ENCODE peak calls at places on chromosomes 13 and 19, in seven cellular contexts. B is cardiac fibroblast, H is nephron progenitor cell, G is Peyer's patch, R is bronchial epithelial cell, O is AG10803, M is glutamatergic neuron. N is an unnamed sample.
A peak's percentile ranks its signal among the peaks of the same experiment; 100 is the strongest.

GRCh38 chr19:55440411-55441105 is 2.5 kb downstream of the SHISA7 start:
- DNase-seq in B (no peak), H (peak; percentile 75), G (no peak), R (no peak), O (no peak), M (peak; percentile 69), N (no peak)

GRCh38 chr19:42471554-42472249 is 29.0 kb upstream of the CXCL17 start:
- DNase-seq in B (peak; percentile 38), H (no peak), G (no peak), R (peak; percentile 52), O (no peak), M (no peak), N (peak; percentile 20)

GRCh38 chr13:30186644-30187431 is 120.5 kb downstream of the KATNAL1 start:
- DNase-seq in B (no peak), H (no peak), G (no peak), R (no peak), O (no peak), M (no peak), N (no peak)

GRCh38 chr13:33261426-33262068 is 24.0 kb downstream of the STARD13 start:
- DNase-seq in B (no peak), H (no peak), G (no peak), R (no peak), O (no peak), M (no peak), N (no peak)

GRCh38 chr13:30859326-30859725 is 46.7 kb upstream of the MEDAG start:
- DNase-seq in B (no peak), H (no peak), G (no peak), R (peak; percentile 28), O (no peak), M (no peak), N (no peak)

GRCh38 chr13:20582026-20582425 is 15.1 kb downstream of the IFT88 start:
- DNase-seq in B (no peak), H (no peak), G (no peak), R (no peak), O (no peak), M (no peak), N (no peak)

GRCh38 chr19:29934257-29934656 is 7.8 kb upstream of the URI1 start:
- DNase-seq in B (no peak), H (no peak), G (no peak), R (no peak), O (no peak), M (no peak), N (no peak)

GRCh38 chr13:110648848-110649421 is 33.6 kb downstream of the NAXD start:
- DNase-seq in B (no peak), H (no peak), G (no peak), R (no peak), O (no peak), M (no peak), N (no peak)

GRCh38 chr19:3279306-3279705 is 54.8 kb downstream of the CELF5 start:
- DNase-seq in B (no peak), H (no peak), G (no peak), R (no peak), O (no peak), M (no peak), N (no peak)

GRCh38 chr19:17765069-17765618 is 13.9 kb downstream of the FCHO1 start:
- DNase-seq in B (no peak), H (no peak), G (peak; percentile 44), R (peak; percentile 71), O (no peak), M (no peak), N (no peak)

GRCh38 chr19:53196777-53197396 is 3.7 kb upstream of the ZNF665 start:
- DNase-seq in B (peak; percentile 93), H (peak; percentile 100), G (peak; percentile 99), R (peak; percentile 69), O (peak; percentile 88), M (peak; percentile 95), N (peak; percentile 35)

GRCh38 chr19:16417660-16418596 is 53.8 kb downstream of the EPS15L1 start:
- DNase-seq in B (peak; percentile 56), H (peak; percentile 75), G (peak; percentile 83), R (peak; percentile 51), O (peak; percentile 35), M (peak; percentile 79), N (peak; percentile 13)

GRCh38 chr19:18863843-18864362 is 32.1 kb downstream of the CERS1 start:
- DNase-seq in B (no peak), H (no peak), G (no peak), R (no peak), O (no peak), M (no peak), N (no peak)

GRCh38 chr19:46739290-46739771 is 6.5 kb upstream of the FKRP start:
- DNase-seq in B (no peak), H (no peak), G (no peak), R (no peak), O (no peak), M (no peak), N (no peak)

GRCh38 chr13:106104281-106104901 is 431.1 kb downstream of the EFNB2 start:
- DNase-seq in B (peak; percentile 95), H (no peak), G (no peak), R (peak; percentile 90), O (peak; percentile 87), M (no peak), N (peak; percentile 89)

DNA sequence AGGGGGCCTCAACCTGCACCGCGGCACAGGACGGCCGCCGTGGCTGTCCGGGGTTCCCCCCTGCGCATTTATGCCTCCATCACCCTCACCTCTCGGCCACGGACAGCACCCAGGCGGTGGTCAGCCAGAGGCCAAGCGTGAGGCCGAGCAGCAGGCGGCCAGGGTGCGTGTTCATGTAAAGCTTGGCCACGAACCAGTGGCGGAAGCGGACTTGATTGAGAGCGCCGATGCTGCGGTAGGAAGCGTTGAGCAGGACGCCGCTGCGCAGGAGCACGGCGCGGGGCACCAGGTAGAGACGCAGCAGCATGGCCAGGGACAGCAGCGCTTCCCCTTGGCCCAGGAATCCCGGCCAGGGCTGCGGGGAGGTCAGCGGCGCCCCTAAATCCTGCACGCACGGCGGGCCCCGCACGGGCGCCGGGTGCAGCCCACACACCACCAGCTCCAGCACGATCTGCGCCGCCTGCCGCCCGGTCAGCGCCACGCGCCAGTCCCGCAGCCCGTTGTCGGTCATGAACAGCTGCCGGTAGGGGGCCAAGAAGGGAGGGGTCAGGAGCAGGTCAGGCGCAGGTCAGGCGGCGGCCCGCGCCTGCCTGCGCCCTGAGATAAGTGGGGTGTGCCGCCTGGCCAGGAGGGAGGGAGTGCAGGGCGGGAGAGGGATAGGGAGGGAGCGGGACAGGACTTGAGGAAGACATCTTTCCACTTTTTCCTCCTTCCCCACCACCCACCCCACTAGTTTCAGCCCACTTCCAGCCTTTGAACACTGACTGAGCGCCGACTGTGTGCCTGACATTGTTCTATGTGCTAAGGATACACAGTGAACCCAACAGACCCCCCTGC is 6.5 kb downstream of the KCNN4 start:
- DNase-seq in B (peak; percentile 71), H (peak; percentile 86), G (no peak), R (peak; percentile 39), O (peak; percentile 66), M (peak; percentile 87), N (peak; percentile 61)
- TF ChIP-seq CTCF in B (peak; percentile 76), H (peak; percentile 57), G (peak; percentile 69), R (peak; percentile 94), O (peak; percentile 62), M (peak; percentile 76), N (peak; percentile 88)

GRCh38 chr19:49213791-49214190 is 56.2 kb downstream of the TRPM4 start:
- DNase-seq in B (no peak), H (no peak), G (no peak), R (no peak), O (no peak), M (peak; percentile 22), N (no peak)
- TF ChIP-seq CTCF in B (peak; percentile 22), H (no peak), G (peak; percentile 8), R (no peak), O (no peak), M (no peak), N (peak; percentile 39)

DNA sequence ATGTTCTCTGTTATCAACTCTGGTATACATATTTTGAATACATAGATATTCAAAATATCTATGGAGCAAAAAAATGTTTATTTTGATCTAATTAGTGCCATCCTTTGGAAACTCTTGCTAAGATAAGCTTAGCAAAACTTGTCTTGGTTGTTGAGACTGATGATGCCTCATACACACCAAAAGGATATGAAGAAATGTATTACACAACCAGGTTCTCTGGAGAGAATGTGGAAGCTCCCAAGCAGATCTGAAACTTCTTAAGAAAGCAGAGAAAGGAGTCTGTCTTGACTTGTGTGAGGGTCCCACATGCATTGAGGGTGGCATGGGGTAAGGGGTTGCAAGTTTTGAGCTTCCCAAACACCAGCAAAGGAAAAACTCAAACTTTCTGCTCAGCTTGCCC is 1887.2 kb downstream of the PCDH9 start:
- DNase-seq in B (no peak), H (no peak), G (no peak), R (no peak), O (no peak), M (no peak), N (no peak)
- TF ChIP-seq CTCF in B (no peak), H (no peak), G (no peak), R (no peak), O (no peak), M (no peak), N (no peak)

DNA sequence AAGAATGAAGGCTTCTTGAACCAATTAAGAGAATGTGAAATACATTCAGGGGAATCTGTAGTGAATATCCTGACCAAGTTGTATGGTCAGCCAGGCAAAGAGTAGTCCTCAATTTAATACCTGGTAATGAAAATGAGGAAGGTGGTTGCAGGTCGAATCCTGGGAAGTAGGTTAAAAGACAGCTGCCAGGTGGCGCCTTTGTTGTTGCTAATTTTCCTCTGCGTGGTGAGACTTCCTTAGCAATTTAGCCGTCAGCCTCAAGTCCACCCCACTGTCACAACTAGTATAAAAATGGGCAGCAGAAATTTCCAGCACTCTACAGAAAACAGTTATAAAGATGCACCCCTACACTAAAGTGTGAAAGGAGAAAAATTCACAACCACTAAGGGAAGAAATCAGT is 235.7 kb downstream of the NHLRC3 start:
- DNase-seq in B (peak; percentile 14), H (no peak), G (no peak), R (peak; percentile 43), O (peak; percentile 11), M (no peak), N (no peak)
- TF ChIP-seq CTCF in B (no peak), H (no peak), G (peak; percentile 28), R (peak; percentile 48), O (peak; percentile 22), M (no peak), N (peak; percentile 13)

GRCh38 chr19:34788074-34788473 is 15.1 kb upstream of the ZNF599 start:
- DNase-seq in B (no peak), H (no peak), G (no peak), R (no peak), O (no peak), M (no peak), N (no peak)
- TF ChIP-seq CTCF in B (no peak), H (no peak), G (no peak), R (no peak), O (no peak), M (no peak), N (no peak)

DNA sequence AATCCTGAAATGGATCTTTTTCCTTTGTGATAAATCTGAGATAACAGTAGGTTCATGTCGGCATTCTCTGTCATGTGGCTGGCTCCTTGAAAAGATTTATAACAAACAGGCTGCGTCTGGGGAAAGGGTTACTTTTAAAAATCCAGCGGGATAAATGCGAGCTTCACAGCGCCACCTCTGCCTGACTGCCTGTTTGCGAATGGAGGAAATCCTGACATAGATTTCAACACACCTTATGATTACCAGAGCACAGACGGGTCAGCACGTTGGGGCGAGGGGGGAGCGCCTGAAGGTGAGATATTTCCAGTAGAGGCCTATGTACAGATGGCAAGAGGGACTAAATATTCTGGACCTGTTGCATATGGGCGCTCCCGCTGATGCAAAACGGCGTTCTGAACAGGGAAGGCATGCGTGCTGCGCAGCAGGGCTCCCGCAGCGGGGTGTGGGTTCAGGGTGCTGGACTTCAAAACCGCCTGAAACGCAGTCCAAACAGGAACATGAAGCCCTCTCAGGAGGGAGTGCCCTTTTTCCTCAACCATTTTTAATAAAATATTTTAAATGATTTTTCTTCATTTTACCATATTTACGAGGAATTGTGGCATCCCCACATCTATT is 445.3 kb upstream of the SGCG start:
- DNase-seq in B (no peak), H (no peak), G (no peak), R (no peak), O (no peak), M (no peak), N (no peak)
- TF ChIP-seq CTCF in B (no peak), H (no peak), G (no peak), R (no peak), O (peak; percentile 1), M (no peak), N (no peak)